ENCODE peak calls at places on chromosomes 1 and 21, in four cellular contexts. One of them, this sample, is unnamed.
A peak's percentile ranks its signal among the peaks of the same experiment; 100 is the strongest.

GRCh38 chr1:212007896-212008295 is 27.5 kb downstream of the INTS7 start:
- DNase-seq in H54: no peak
- DNase-seq in amniotic stem cell: no peak
- DNase-seq in C1 segment of cervical spinal cord: no peak
- DNase-seq in this sample: no peak

GRCh38 chr1:206854401-206855129 is 10.9 kb upstream of the IL20 start:
- DNase-seq in H54: no peak
- DNase-seq in amniotic stem cell: no peak
- DNase-seq in C1 segment of cervical spinal cord: no peak
- DNase-seq in this sample: no peak

GRCh38 chr1:224447251-224447650 is 12.7 kb upstream of the WDR26 start:
- DNase-seq in H54: peak; percentile 23
- DNase-seq in amniotic stem cell: peak; percentile 23
- DNase-seq in C1 segment of cervical spinal cord: peak; percentile 44
- DNase-seq in this sample: no peak

GRCh38 chr21:33070921-33071877 is 1.3 kb downstream of the OLIG1 start:
- DNase-seq in H54: no peak
- DNase-seq in amniotic stem cell: no peak
- DNase-seq in C1 segment of cervical spinal cord: peak; percentile 42
- DNase-seq in this sample: no peak

GRCh38 chr1:25909062-25909461 is 2.8 kb upstream of the STMN1 start:
- DNase-seq in H54: no peak
- DNase-seq in amniotic stem cell: no peak
- DNase-seq in C1 segment of cervical spinal cord: peak; percentile 45
- DNase-seq in this sample: peak; percentile 54

GRCh38 chr1:53946252-53947171 is at the start of gene LRRC42:
- DNase-seq in H54: no peak
- DNase-seq in amniotic stem cell: no peak
- DNase-seq in C1 segment of cervical spinal cord: no peak
- DNase-seq in this sample: no peak

GRCh38 chr1:241391926-241392710 is 35.1 kb upstream of the RGS7 start:
- DNase-seq in H54: no peak
- DNase-seq in amniotic stem cell: no peak
- DNase-seq in C1 segment of cervical spinal cord: no peak
- DNase-seq in this sample: no peak

GRCh38 chr1:233197940-233198339 is 97.6 kb downstream of the PCNX2 start:
- DNase-seq in H54: no peak
- DNase-seq in amniotic stem cell: no peak
- DNase-seq in C1 segment of cervical spinal cord: no peak
- DNase-seq in this sample: no peak

GRCh38 chr1:8031176-8031785 is 5.2 kb upstream of the ERRFI1 start:
- DNase-seq in H54: no peak
- DNase-seq in amniotic stem cell: no peak
- DNase-seq in C1 segment of cervical spinal cord: no peak
- DNase-seq in this sample: peak; percentile 71

GRCh38 chr1:178953034-178953433 is 72.7 kb upstream of the FAM20B start:
- DNase-seq in H54: no peak
- DNase-seq in amniotic stem cell: no peak
- DNase-seq in C1 segment of cervical spinal cord: no peak
- DNase-seq in this sample: peak; percentile 20

GRCh38 chr1:81327743-81328142 is 473.0 kb upstream of the ADGRL2 start:
- DNase-seq in H54: no peak
- DNase-seq in amniotic stem cell: no peak
- DNase-seq in C1 segment of cervical spinal cord: no peak
- DNase-seq in this sample: no peak

GRCh38 chr21:35046880-35047229 is 2.2 kb downstream of the RUNX1 start:
- DNase-seq in H54: peak; percentile 17
- DNase-seq in amniotic stem cell: no peak
- DNase-seq in C1 segment of cervical spinal cord: no peak
- DNase-seq in this sample: no peak

GRCh38 chr21:42417533-42417932 is 13.8 kb downstream of the UBASH3A start:
- DNase-seq in H54: no peak
- DNase-seq in amniotic stem cell: no peak
- DNase-seq in C1 segment of cervical spinal cord: no peak
- DNase-seq in this sample: no peak

GRCh38 chr1:206923009-206923960 is 1.5 kb upstream of the FCMR start:
- DNase-seq in H54: no peak
- DNase-seq in amniotic stem cell: no peak
- DNase-seq in C1 segment of cervical spinal cord: no peak
- DNase-seq in this sample: no peak

GRCh38 chr1:231544943-231545592 is 16.6 kb downstream of the TSNAX start:
- DNase-seq in H54: no peak
- DNase-seq in amniotic stem cell: no peak
- DNase-seq in C1 segment of cervical spinal cord: no peak
- DNase-seq in this sample: no peak

GRCh38 chr1:112172294-112172882 is 182.9 kb upstream of the KCND3 start:
- DNase-seq in H54: peak; percentile 20
- DNase-seq in amniotic stem cell: peak; percentile 13
- DNase-seq in C1 segment of cervical spinal cord: peak; percentile 2
- DNase-seq in this sample: no peak

GRCh38 chr1:84851839-84852238 is 41.2 kb downstream of the LPAR3 start:
- DNase-seq in H54: peak; percentile 71
- DNase-seq in amniotic stem cell: peak; percentile 22
- DNase-seq in C1 segment of cervical spinal cord: no peak
- DNase-seq in this sample: no peak

GRCh38 chr1:167564592-167564991 is 11.0 kb upstream of the CREG1 start:
- DNase-seq in H54: no peak
- DNase-seq in amniotic stem cell: no peak
- DNase-seq in C1 segment of cervical spinal cord: no peak
- DNase-seq in this sample: no peak

GRCh38 chr1:27487927-27488522 is 1.9 kb downstream of the WASF2 start:
- DNase-seq in H54: no peak
- DNase-seq in amniotic stem cell: no peak
- DNase-seq in C1 segment of cervical spinal cord: no peak
- DNase-seq in this sample: no peak

GRCh38 chr1:56788102-56788501 is 31.1 kb downstream of the FYB2 start:
- DNase-seq in H54: no peak
- DNase-seq in amniotic stem cell: no peak
- DNase-seq in C1 segment of cervical spinal cord: no peak
- DNase-seq in this sample: no peak

GRCh38 chr1:84303154-84303830 is 1.8 kb downstream of the SAMD13 start:
- DNase-seq in H54: no peak
- DNase-seq in amniotic stem cell: no peak
- DNase-seq in C1 segment of cervical spinal cord: peak; percentile 9
- DNase-seq in this sample: peak; percentile 19

GRCh38 chr1:63643926-63644325 is 50.7 kb downstream of the PGM1 start:
- DNase-seq in H54: no peak
- DNase-seq in amniotic stem cell: no peak
- DNase-seq in C1 segment of cervical spinal cord: no peak
- DNase-seq in this sample: no peak

GRCh38 chr1:10507111-10507879 is 32.5 kb downstream of the PEX14 start:
- DNase-seq in H54: peak; percentile 35
- DNase-seq in amniotic stem cell: peak; percentile 30
- DNase-seq in C1 segment of cervical spinal cord: no peak
- DNase-seq in this sample: peak; percentile 8

GRCh38 chr1:90361026-90361425 is 356.1 kb downstream of the BARHL2 start:
- DNase-seq in H54: no peak
- DNase-seq in amniotic stem cell: no peak
- DNase-seq in C1 segment of cervical spinal cord: no peak
- DNase-seq in this sample: no peak

GRCh38 chr1:54851928-54852524 is 35.0 kb downstream of the DHCR24 start:
- DNase-seq in H54: no peak
- DNase-seq in amniotic stem cell: no peak
- DNase-seq in C1 segment of cervical spinal cord: no peak
- DNase-seq in this sample: no peak

GRCh38 chr1:151841141-151841540 is 1.5 kb upstream of the C2CD4D start:
- DNase-seq in H54: no peak
- DNase-seq in amniotic stem cell: no peak
- DNase-seq in C1 segment of cervical spinal cord: peak; percentile 43
- DNase-seq in this sample: no peak

GRCh38 chr21:32338209-32338921 is 39.7 kb downstream of the MRAP start:
- DNase-seq in H54: no peak
- DNase-seq in amniotic stem cell: no peak
- DNase-seq in C1 segment of cervical spinal cord: no peak
- DNase-seq in this sample: no peak